ENCODE peak calls at places on chromosomes 2 and 18, in ten cellular contexts. D is IMR-90, F is mammary epithelial cell, O is fibroblast of mammary gland, R is hepatocyte, T is BE2C, W is astrocyte of the spinal cord, Q is fibroblast of villous mesenchyme, E is cardiac muscle cell, A is AG04450. H is an unnamed sample.
A peak's percentile ranks its signal among the peaks of the same experiment; 100 is the strongest.

GRCh38 chr2:84435331-84436081 is 23.6 kb downstream of the SUCLG1 start:
- DNase-seq in Q (peak; percentile 71), R (peak; percentile 37), A (peak; percentile 52), E (peak; percentile 88), F (peak; percentile 85), W (peak; percentile 90), D (peak; percentile 93), O (peak; percentile 48), T (no peak), H (no peak)

GRCh38 chr2:96399342-96400048 is 63.9 kb downstream of the NCAPH start:
- DNase-seq in F (no peak), E (no peak), A (no peak), T (no peak), Q (no peak), O (no peak), D (no peak), R (no peak), W (no peak), H (no peak)

GRCh38 chr2:64838817-64839216 is 150.4 kb upstream of the SLC1A4 start:
- DNase-seq in Q (peak; percentile 71), F (peak; percentile 94), O (peak; percentile 98), A (peak; percentile 45), W (peak; percentile 89), T (no peak), E (peak; percentile 71), D (peak; percentile 91), R (no peak), H (peak; percentile 90)

GRCh38 chr2:2886934-2887333 is 490.7 kb downstream of the EIPR1 start:
- DNase-seq in D (no peak), Q (no peak), F (no peak), E (no peak), O (no peak), A (no peak), W (no peak), R (no peak), T (no peak), H (no peak)

GRCh38 chr18:58393295-58393694 is 235.6 kb downstream of the ALPK2 start:
- DNase-seq in W (no peak), F (no peak), R (no peak), A (no peak), Q (no peak), E (no peak), T (no peak), D (no peak), O (no peak), H (no peak)

GRCh38 chr2:223944166-223944703 is 900 bp downstream of the WDFY1 start:
- DNase-seq in E (no peak), T (peak; percentile 55), A (no peak), R (peak; percentile 60), Q (peak; percentile 32), F (peak; percentile 35), D (no peak), O (no peak), W (peak; percentile 35), H (no peak)

GRCh38 chr2:31397099-31397498 is 17.4 kb downstream of the XDH start:
- DNase-seq in F (no peak), O (no peak), D (no peak), W (no peak), T (no peak), A (no peak), Q (no peak), E (no peak), R (no peak), H (no peak)

GRCh38 chr2:185145316-185146121 is 547.2 kb downstream of the ZNF804A start:
- DNase-seq in O (no peak), E (no peak), Q (no peak), W (no peak), A (no peak), R (peak; percentile 5), D (no peak), T (no peak), F (peak; percentile 1), H (no peak)

GRCh38 chr2:95266781-95267430 is 7.3 kb upstream of the PROM2 start:
- DNase-seq in T (no peak), W (no peak), E (no peak), O (no peak), D (no peak), A (no peak), F (no peak), Q (no peak), R (no peak), H (no peak)

GRCh38 chr2:33678447-33678846 is 79.3 kb upstream of the FAM98A start:
- DNase-seq in D (no peak), Q (no peak), O (no peak), E (no peak), R (no peak), A (no peak), T (no peak), F (no peak), W (no peak), H (peak; percentile 19)

GRCh38 chr2:235042576-235043515 is 91.0 kb downstream of the SH3BP4 start:
- DNase-seq in D (no peak), T (no peak), R (no peak), W (no peak), O (no peak), Q (no peak), E (no peak), F (no peak), A (no peak), H (no peak)

GRCh38 chr2:38131665-38132064 is 55.7 kb upstream of the CYP1B1 start:
- DNase-seq in D (no peak), O (no peak), R (no peak), E (no peak), T (no peak), Q (no peak), W (no peak), F (no peak), A (no peak), H (no peak)
- H3K4me3 ChIP-seq in D (no peak overlapping the region), O (no peak overlapping the region), R (no peak overlapping the region), E (no peak overlapping the region), T (no peak overlapping the region), Q (no peak overlapping the region), W (no peak overlapping the region), F (no peak overlapping the region), A (no peak overlapping the region), H (no peak overlapping the region)

GRCh38 chr2:112480540-112481049 is 1.4 kb upstream of the TTL start:
- DNase-seq in T (peak; percentile 8), W (no peak), R (peak; percentile 10), O (no peak), E (no peak), Q (no peak), F (no peak), D (no peak), A (no peak), H (no peak)
- H3K4me3 ChIP-seq in T (peak overlapping the region; percentile 71), W (peak overlapping the region; percentile 67), R (no peak overlapping the region), O (peak overlapping the region; percentile 74), E (peak overlapping the region; percentile 96), Q (peak overlapping the region; percentile 77), F (peak overlapping the region; percentile 76), D (peak overlapping the region; percentile 94), A (peak overlapping the region; percentile 88), H (peak overlapping the region; percentile 11)

GRCh38 chr18:43392168-43392567 is 114.9 kb upstream of the SYT4 start:
- DNase-seq in W (no peak), T (no peak), E (no peak), F (no peak), R (no peak), Q (no peak), A (no peak), O (no peak), D (no peak), H (no peak)
- H3K4me3 ChIP-seq in W (no peak overlapping the region), T (no peak overlapping the region), E (no peak overlapping the region), F (no peak overlapping the region), R (no peak overlapping the region), Q (no peak overlapping the region), A (no peak overlapping the region), O (no peak overlapping the region), D (no peak overlapping the region), H (no peak overlapping the region)

GRCh38 chr18:13945811-13946210 is 30.5 kb upstream of the MC2R start:
- DNase-seq in R (no peak), O (no peak), D (no peak), E (no peak), Q (no peak), F (no peak), A (no peak), W (no peak), T (no peak), H (no peak)

GRCh38 chr18:13940326-13940725 is 25.0 kb upstream of the MC2R start:
- DNase-seq in O (no peak), W (no peak), F (no peak), E (no peak), D (no peak), T (no peak), A (no peak), Q (no peak), R (no peak), H (no peak)

DNA sequence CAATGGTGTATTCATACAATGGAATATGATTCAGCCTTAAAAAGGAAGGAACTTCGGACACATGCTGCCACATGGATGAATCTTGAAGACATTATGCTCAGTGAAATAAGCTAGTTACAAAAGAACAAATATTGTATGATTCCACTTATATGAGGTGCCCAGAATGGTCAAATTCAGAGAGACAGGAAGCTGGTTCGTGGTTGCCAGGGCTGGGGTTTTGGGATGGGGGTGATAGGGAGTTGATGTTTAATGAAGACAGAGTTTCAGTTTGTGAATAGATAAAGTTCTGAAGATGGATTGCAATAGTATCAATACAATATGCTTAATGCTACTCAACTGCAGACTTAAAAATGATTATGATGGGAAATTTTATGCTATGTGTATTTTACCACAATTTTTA is 28.0 kb upstream of the MC2R start:
- DNase-seq in E (no peak), Q (no peak), F (no peak), A (no peak), W (no peak), R (no peak), D (no peak), O (no peak), T (no peak), H (no peak)
- H3K4me3 ChIP-seq in E (no peak overlapping the region), Q (no peak overlapping the region), F (no peak overlapping the region), A (no peak overlapping the region), W (no peak overlapping the region), R (no peak overlapping the region), D (no peak overlapping the region), O (no peak overlapping the region), T (no peak overlapping the region), H (no peak overlapping the region)